ENCODE peak calls at places on chromosomes 11 and 22, in five cellular contexts. J, D, Z, P and U are unnamed samples.

GRCh38 chr22:36236338-36237319 is 2.7 kb downstream of the APOL2 start:
- DNase-seq in J (no peak), D (no peak), Z (no peak), P (no peak), U (no peak)

GRCh38 chr11:33262016-33262638 is 4.9 kb downstream of the HIPK3 start:
- DNase-seq in D (no peak), P (no peak), J (no peak), Z (peak), U (no peak)

GRCh38 chr11:1760351-1761109 is 3.2 kb downstream of the CTSD start:
- DNase-seq in J (peak), Z (peak), P (no peak), D (no peak), U (no peak)

GRCh38 chr11:112570335-112570734 is 309.7 kb upstream of the PLET1 start:
- DNase-seq in Z (no peak), D (no peak), J (no peak), P (no peak), U (no peak)

GRCh38 chr22:38239101-38239761 is 33.6 kb downstream of the TMEM184B start:
- DNase-seq in P (no peak), Z (no peak), J (peak), D (no peak), U (no peak)

GRCh38 chr22:23079240-23079768 is 9.0 kb downstream of the GNAZ start:
- DNase-seq in D (no peak), Z (no peak), P (no peak), J (no peak), U (no peak)

GRCh38 chr11:65891180-65892136 is 985 bp downstream of the CCDC85B start:
- DNase-seq in D (no peak), Z (no peak), P (no peak), J (peak), U (peak)

GRCh38 chr11:22666700-22667439 is 459 bp downstream of the GAS2 start:
- DNase-seq in J (no peak), D (no peak), Z (no peak), P (no peak), U (no peak)

GRCh38 chr11:63521896-63522295 is 14.7 kb upstream of the PLAAT4 start:
- DNase-seq in Z (no peak), P (no peak), D (no peak), J (no peak), U (no peak)